ENCODE peak calls at places on chromosomes 4 and X, in six cellular contexts. C is esophagus squamous epithelium, U is ovary, W is adrenal gland, A is tibial nerve, Z is GM12878. R is an unnamed sample.

GRCh38 chr4:44629280-44629866 is 22.1 kb downstream of the YIPF7 start:
- DNase-seq in C (no peak), U (peak; percentile 21), W (peak; percentile 29), A (no peak), Z (peak; percentile 12), R (no peak)

GRCh38 chrX:44906041-44906440 is 33.1 kb downstream of the KDM6A start:
- DNase-seq in C (no peak), U (no peak), W (no peak), A (no peak), Z (no peak), R (no peak)

GRCh38 chr4:41334182-41334581 is 77.5 kb downstream of the UCHL1 start:
- DNase-seq in C (no peak), U (no peak), W (no peak), A (no peak), Z (no peak), R (no peak)

GRCh38 chr4:95548738-95549245 is at the start of gene UNC5C:
- DNase-seq in C (no peak), U (peak; percentile 88), W (peak; percentile 91), A (peak; percentile 43), Z (no peak), R (peak; percentile 61)

GRCh38 chrX:7314425-7314824 is 166.5 kb upstream of the PUDP start:
- DNase-seq in C (no peak), U (no peak), W (no peak), A (no peak), Z (no peak), R (no peak)

GRCh38 chr4:56007154-56007553 is 58.4 kb downstream of the CEP135 start:
- DNase-seq in C (no peak), U (no peak), W (no peak), A (no peak), Z (no peak), R (no peak)

GRCh38 chr4:146119845-146120404 is 55.6 kb upstream of the LSM6 start:
- DNase-seq in C (no peak), U (no peak), W (no peak), A (no peak), Z (no peak), R (no peak)

GRCh38 chr4:8550691-8551090 is 29.5 kb upstream of the GPR78 start:
- DNase-seq in C (no peak), U (no peak), W (no peak), A (no peak), Z (no peak), R (no peak)

GRCh38 chrX:38326086-38326485 is 1.2 kb downstream of the RPGR start:
- DNase-seq in C (no peak), U (no peak), W (no peak), A (no peak), Z (no peak), R (no peak)

GRCh38 chr4:121988950-121989349 is 37.1 kb upstream of the TRPC3 start:
- DNase-seq in C (no peak), U (no peak), W (no peak), A (no peak), Z (no peak), R (no peak)

GRCh38 chrX:110180928-110181310 is 137.0 kb downstream of the AMMECR1 start:
- DNase-seq in C (no peak), U (no peak), W (no peak), A (no peak), Z (no peak), R (no peak)

GRCh38 chrX:33307954-33308353 is 96.6 kb upstream of the DMD start:
- DNase-seq in C (no peak), U (no peak), W (no peak), A (no peak), Z (no peak), R (no peak)

GRCh38 chr4:137543198-137543597 is 10.9 kb upstream of the PCDH18 start:
- DNase-seq in C (no peak), U (no peak), W (no peak), A (no peak), Z (no peak), R (no peak)

GRCh38 chrX:70969635-70970481 is 39.0 kb upstream of the SLC7A3 start:
- DNase-seq in C (no peak), U (no peak), W (no peak), A (no peak), Z (no peak), R (no peak)

GRCh38 chr4:67452100-67452887 is 93.0 kb downstream of the CENPC start:
- DNase-seq in C (no peak), U (no peak), W (no peak), A (no peak), Z (no peak), R (no peak)

GRCh38 chrX:112734250-112734649 is 54.5 kb upstream of the LHFPL1 start:
- DNase-seq in C (no peak), U (no peak), W (peak; percentile 17), A (no peak), Z (no peak), R (no peak)

GRCh38 chrX:17788439-17788838 is 51.1 kb downstream of the SCML1 start:
- DNase-seq in C (no peak), U (peak; percentile 56), W (peak; percentile 31), A (peak; percentile 18), Z (no peak), R (no peak)

GRCh38 chr4:158817562-158818370 is 48.9 kb downstream of the FNIP2 start:
- DNase-seq in C (no peak), U (no peak), W (no peak), A (no peak), Z (peak; percentile 64), R (no peak)

GRCh38 chr4:151219938-151220337 is 57.0 kb upstream of the PRSS48 start:
- DNase-seq in C (no peak), U (no peak), W (no peak), A (no peak), Z (no peak), R (no peak)

GRCh38 chr4:151218343-151218742 is 58.6 kb upstream of the PRSS48 start:
- DNase-seq in C (no peak), U (no peak), W (no peak), A (no peak), Z (no peak), R (no peak)

GRCh38 chr4:151219091-151219490 is 57.9 kb upstream of the PRSS48 start:
- DNase-seq in C (no peak), U (no peak), W (no peak), A (no peak), Z (no peak), R (no peak)

DNA sequence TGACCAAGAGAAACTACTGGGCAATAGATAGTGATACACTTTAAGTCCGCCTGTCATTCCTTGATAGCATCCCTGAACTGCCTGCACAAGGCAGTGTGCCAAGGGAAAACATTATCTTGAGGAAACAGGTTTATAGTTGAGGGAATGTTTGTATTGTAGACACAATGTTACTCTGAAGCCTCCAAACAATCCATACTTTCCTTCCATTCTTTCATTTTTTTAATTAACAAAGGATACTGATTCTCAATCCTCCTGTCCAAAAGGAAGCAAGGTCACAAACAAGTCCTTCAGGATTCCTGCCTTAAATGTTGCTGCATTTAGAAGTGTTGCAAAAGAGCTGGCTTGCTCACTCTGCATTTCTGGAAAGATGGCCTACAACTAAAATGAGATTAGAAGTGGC is 61.7 kb upstream of the PRSS48 start:
- DNase-seq in C (no peak), U (no peak), W (peak; percentile 39), A (no peak), Z (no peak), R (no peak)
- TF ChIP-seq POLR2A in C (no peak), U (no peak), W (no peak), A (no peak), Z (no peak), R (no peak)

GRCh38 chrX:130174051-130174704 is 2.4 kb downstream of the RAB33A start:
- DNase-seq in C (no peak), U (peak; percentile 42), W (peak; percentile 80), A (no peak), Z (no peak), R (peak; percentile 55)

GRCh38 chrX:130172127-130172834 is 519 bp downstream of the RAB33A start:
- DNase-seq in C (no peak), U (no peak), W (no peak), A (no peak), Z (no peak), R (no peak)

GRCh38 chrX:130171446-130172126 is at the start of gene RAB33A:
- DNase-seq in C (no peak), U (peak; percentile 25), W (no peak), A (no peak), Z (no peak), R (peak; percentile 25)

GRCh38 chrX:130174937-130175336 is 3.2 kb downstream of the RAB33A start:
- DNase-seq in C (no peak), U (no peak), W (no peak), A (no peak), Z (no peak), R (no peak)

DNA sequence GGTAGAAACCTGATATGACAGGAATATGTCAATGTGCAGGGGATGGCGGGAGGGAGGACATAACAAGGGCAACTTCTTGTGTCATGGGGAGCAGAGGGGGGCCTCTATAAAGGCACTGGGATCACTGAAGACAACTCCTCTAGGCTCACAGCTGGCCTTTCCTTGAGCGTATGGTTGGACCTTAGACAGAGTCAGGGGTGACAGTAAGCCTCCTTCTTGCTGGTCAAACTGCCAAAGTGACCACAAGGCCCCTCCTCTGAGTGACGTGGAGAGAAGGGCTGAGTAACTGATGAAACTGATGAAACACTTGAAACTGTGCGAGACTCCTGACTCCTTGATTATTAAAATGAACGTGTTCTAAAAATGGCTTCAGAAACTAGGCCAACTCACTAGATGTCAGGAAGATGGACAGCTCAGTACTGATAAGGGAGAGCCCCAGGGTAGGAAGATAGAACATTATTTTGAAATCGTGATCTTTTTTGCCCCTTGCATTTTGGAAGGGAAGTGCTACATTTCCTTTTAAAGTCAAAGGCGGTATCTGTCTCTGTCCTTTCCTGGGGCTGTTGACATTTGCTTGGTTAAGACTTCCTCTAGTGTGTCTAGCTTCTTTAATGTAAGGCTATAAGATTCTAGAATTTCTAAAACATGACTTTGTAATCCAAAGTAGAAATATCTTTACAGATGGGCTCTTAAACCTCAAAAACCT is 1.6 kb downstream of the RAB33A start:
- DNase-seq in C (no peak), U (peak; percentile 52), W (peak; percentile 69), A (no peak), Z (peak; percentile 56), R (no peak)
- TF ChIP-seq POLR2A in C (peak; percentile 49), U (no peak), W (no peak), A (no peak), Z (peak; percentile 71), R (no peak)

GRCh38 chr4:86919824-86920223 is 15.0 kb upstream of the AFF1 start:
- DNase-seq in C (no peak), U (no peak), W (no peak), A (no peak), Z (no peak), R (no peak)

GRCh38 chr4:86921608-86922252 is 13.1 kb upstream of the AFF1 start:
- DNase-seq in C (no peak), U (no peak), W (no peak), A (no peak), Z (no peak), R (no peak)

GRCh38 chr4:86918539-86919072 is 16.2 kb upstream of the AFF1 start:
- DNase-seq in C (no peak), U (no peak), W (peak; percentile 75), A (no peak), Z (no peak), R (no peak)

GRCh38 chr4:86916392-86916791 is 18.4 kb upstream of the AFF1 start:
- DNase-seq in C (no peak), U (no peak), W (no peak), A (no peak), Z (no peak), R (no peak)

GRCh38 chr4:86917212-86918039 is 17.4 kb upstream of the AFF1 start:
- DNase-seq in C (no peak), U (no peak), W (no peak), A (no peak), Z (no peak), R (no peak)
- TF ChIP-seq POLR2A in C (no peak), U (no peak), W (no peak), A (no peak), Z (no peak), R (no peak)

GRCh38 chr4:74331252-74331651 is 23.0 kb downstream of the EPGN start:
- DNase-seq in C (no peak), U (no peak), W (no peak), A (no peak), Z (no peak), R (no peak)
- TF ChIP-seq POLR2A in C (no peak), U (no peak), W (no peak), A (no peak), Z (no peak), R (no peak)